ENCODE peak calls at places on chromosome 13, in ten cellular contexts. F, G, R, T, C, W, I, H, Y and N are unnamed samples.

GRCh38 chr13:47549219-47549752 is 451.8 kb downstream of the SUCLA2 start:
- DNase-seq in Y (no peak), F (no peak), T (no peak), G (no peak), H (no peak), W (peak; percentile 24), I (no peak), C (peak; percentile 37), R (no peak), N (peak; percentile 21)

GRCh38 chr13:76971215-76971614 is 20.7 kb upstream of the CLN5 start:
- DNase-seq in Y (no peak), C (no peak), F (no peak), W (no peak), H (no peak), I (no peak), R (no peak), G (no peak), T (no peak), N (no peak)

GRCh38 chr13:106649495-106649894 is 81.6 kb upstream of the ARGLU1 start:
- DNase-seq in Y (no peak), T (no peak), I (no peak), C (no peak), R (peak; percentile 47), H (no peak), F (no peak), G (no peak), W (peak; percentile 13), N (no peak)

GRCh38 chr13:20332361-20333096 is 100.4 kb upstream of the GJB6 start:
- DNase-seq in H (no peak), Y (no peak), I (no peak), G (no peak), C (peak; percentile 61), T (no peak), R (peak; percentile 18), F (no peak), W (peak; percentile 70), N (no peak)

GRCh38 chr13:99384468-99384867 is 77.3 kb upstream of the GPR183 start:
- DNase-seq in Y (no peak), H (no peak), I (no peak), W (no peak), R (no peak), T (peak; percentile 30), F (no peak), G (no peak), C (no peak), N (no peak)

GRCh38 chr13:18965347-18965855 is 216.2 kb downstream of the TUBA3C start:
- DNase-seq in C (no peak), T (no peak), Y (no peak), R (no peak), G (no peak), F (no peak), I (no peak), W (no peak), H (no peak), N (no peak)

GRCh38 chr13:64314286-64314685 is 2898.6 kb upstream of the PCDH20 start:
- DNase-seq in Y (no peak), H (no peak), W (no peak), G (no peak), R (peak; percentile 40), C (no peak), F (no peak), I (no peak), T (no peak), N (no peak)

GRCh38 chr13:100550433-100550832 is 38.2 kb downstream of the GGACT start:
- DNase-seq in W (peak; percentile 83), Y (no peak), I (no peak), C (no peak), H (no peak), R (peak; percentile 52), T (peak; percentile 45), F (peak; percentile 23), G (no peak), N (peak; percentile 69)

GRCh38 chr13:98056839-98057410 is 86.0 kb upstream of the FARP1 start:
- DNase-seq in Y (no peak), F (no peak), W (no peak), I (no peak), C (no peak), T (no peak), G (no peak), H (no peak), R (no peak), N (no peak)

GRCh38 chr13:76887070-76887563 is 912 bp upstream of the KCTD12 start:
- DNase-seq in T (peak; percentile 57), R (no peak), F (peak; percentile 21), W (no peak), I (no peak), G (peak; percentile 51), H (no peak), Y (no peak), C (peak; percentile 26), N (peak; percentile 39)

GRCh38 chr13:46615888-46616531 is 63.0 kb downstream of the LRCH1 start:
- DNase-seq in W (peak; percentile 45), G (no peak), H (no peak), C (no peak), T (no peak), R (peak; percentile 81), F (no peak), Y (no peak), I (no peak), N (no peak)

GRCh38 chr13:96880419-96880818 is 113.9 kb downstream of the OXGR1 start:
- DNase-seq in T (no peak), W (no peak), F (no peak), H (no peak), G (no peak), I (no peak), Y (no peak), R (no peak), C (no peak), N (no peak)

GRCh38 chr13:68727788-68728187 is 1379.8 kb upstream of the ATXN8OS start:
- DNase-seq in I (no peak), G (no peak), C (no peak), F (no peak), H (no peak), W (no peak), Y (no peak), T (no peak), R (no peak), N (no peak)

GRCh38 chr13:93624371-93624777 is 397.8 kb downstream of the GPC6 start:
- DNase-seq in W (no peak), T (no peak), Y (no peak), G (no peak), I (no peak), F (no peak), H (no peak), C (no peak), R (peak; percentile 6), N (no peak)

GRCh38 chr13:51534075-51534817 is 50.0 kb upstream of the WDFY2 start:
- DNase-seq in H (no peak), W (peak; percentile 43), G (peak; percentile 65), I (no peak), R (no peak), T (no peak), F (peak; percentile 15), C (no peak), Y (peak; percentile 4), N (no peak)

DNA sequence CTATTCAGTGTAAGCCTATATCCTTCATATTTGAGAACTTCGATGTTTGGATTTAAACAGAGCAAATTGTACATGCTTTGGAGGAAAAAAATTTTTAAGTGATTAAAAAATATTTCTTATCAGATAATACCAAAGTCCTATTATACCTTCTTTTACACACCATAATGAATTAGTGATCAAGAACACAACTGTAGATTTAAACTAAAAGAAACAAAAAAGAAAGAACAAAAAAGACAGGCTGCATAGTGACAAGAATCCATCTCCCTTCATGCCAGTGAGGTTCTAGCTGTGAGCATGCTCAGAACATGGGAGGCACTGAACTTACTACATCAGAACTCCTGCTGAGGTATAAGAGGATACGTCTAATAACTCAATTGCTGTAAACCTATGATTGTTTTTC is at the start of gene RXFP2:
- DNase-seq in T (no peak), I (no peak), Y (no peak), G (no peak), F (no peak), R (no peak), C (no peak), H (no peak), W (no peak), N (no peak)
- H3K4me3 ChIP-seq in T (no peak within 1 kb of the TSS), I (no peak within 1 kb of the TSS), Y (no peak within 1 kb of the TSS), G (no peak within 1 kb of the TSS), F (no peak within 1 kb of the TSS), R (no peak within 1 kb of the TSS), C (no peak within 1 kb of the TSS), H (no peak within 1 kb of the TSS), W (no peak within 1 kb of the TSS), N (no peak within 1 kb of the TSS)

DNA sequence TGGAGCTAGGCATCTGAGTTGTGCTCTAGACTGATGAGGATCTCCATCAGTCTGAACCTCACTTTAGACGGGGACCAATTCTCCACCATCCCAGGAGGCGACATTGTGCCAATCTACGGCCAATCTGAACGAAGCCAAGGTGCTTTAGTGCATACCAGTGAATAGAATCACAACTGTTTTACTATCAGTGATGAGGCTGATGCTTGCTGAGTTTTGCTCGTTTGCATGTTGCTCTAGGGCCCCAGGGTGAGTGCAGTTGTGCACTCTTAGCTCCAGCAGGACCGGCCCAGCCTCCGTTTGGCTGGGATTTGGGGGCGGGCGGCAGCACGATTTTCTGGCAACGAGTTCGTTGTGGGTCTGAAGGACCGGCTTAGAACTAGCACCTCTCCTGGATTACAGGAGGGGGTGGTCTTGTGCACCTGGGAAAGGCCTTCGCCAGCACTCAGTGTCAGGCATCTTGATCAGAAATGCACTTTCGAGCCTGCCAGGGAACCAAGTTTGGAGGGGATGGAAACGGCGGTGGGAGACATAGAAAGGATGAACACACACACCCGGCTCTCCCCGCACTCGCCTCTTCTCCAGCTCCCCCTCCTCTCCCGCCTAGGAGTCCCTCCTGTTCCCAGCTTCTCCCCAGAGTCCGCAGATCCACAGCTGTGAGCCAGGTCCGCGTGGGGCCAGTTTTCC is 4.4 kb downstream of the GSX1 start:
- DNase-seq in F (no peak), Y (no peak), C (no peak), I (no peak), G (no peak), W (no peak), T (no peak), R (no peak), H (no peak), N (no peak)
- H3K27me3 ChIP-seq in F (peaks cover 100% of the 10 kb centered on the region), Y (peaks cover 58% of the 10 kb centered on the region), C (peaks cover 76% of the 10 kb centered on the region), I (peaks cover 99% of the 10 kb centered on the region), G (no peaks in the 10 kb centered on the region), W (peaks cover 67% of the 10 kb centered on the region), T (peaks cover 93% of the 10 kb centered on the region), R (peaks cover 54% of the 10 kb centered on the region), H (peaks cover 97% of the 10 kb centered on the region), N (peaks cover 98% of the 10 kb centered on the region)

GRCh38 chr13:44230071-44230470 is 143.6 kb upstream of the SERP2 start:
- DNase-seq in F (no peak), C (no peak), I (no peak), T (no peak), R (no peak), Y (no peak), W (no peak), H (no peak), G (no peak), N (no peak)
- H3K36me3 ChIP-seq in F (no peaks in the 10 kb centered on the region), C (no peaks in the 10 kb centered on the region), I (no peaks in the 10 kb centered on the region), T (no peaks in the 10 kb centered on the region), R (no peaks in the 10 kb centered on the region), Y (no peaks in the 10 kb centered on the region), W (no peaks in the 10 kb centered on the region), H (no peaks in the 10 kb centered on the region), G (no peaks in the 10 kb centered on the region), N (no peaks in the 10 kb centered on the region)

DNA sequence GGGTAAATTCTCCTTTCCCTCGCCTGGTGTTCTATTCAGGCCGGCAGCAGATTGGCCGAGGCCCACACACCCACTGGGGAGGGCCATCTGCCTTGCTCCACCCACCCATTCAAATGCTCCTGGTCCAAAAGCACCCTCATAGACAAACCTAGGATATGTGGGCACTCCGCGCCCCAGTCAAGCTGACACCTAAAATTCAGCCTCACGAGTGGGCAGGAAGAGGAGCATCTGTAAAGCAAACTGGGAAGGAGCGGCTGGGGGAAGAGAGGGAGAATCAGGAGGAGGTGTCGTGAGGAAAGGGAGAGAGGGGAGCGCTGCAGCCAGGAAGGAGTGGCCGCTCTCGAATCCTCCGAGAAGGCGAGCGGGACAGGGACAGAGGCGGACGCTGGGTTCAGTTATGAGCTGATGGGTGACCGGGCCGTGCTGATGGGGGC is 136.9 kb downstream of the USP12 start:
- DNase-seq in C (peak; percentile 54), R (no peak), Y (no peak), I (no peak), H (no peak), F (peak; percentile 13), T (peak; percentile 66), G (no peak), W (peak; percentile 33), N (peak; percentile 75)
- H3K4me3 ChIP-seq in C (peak overlapping the region; percentile 17), R (no peak overlapping the region), Y (no peak overlapping the region), I (no peak overlapping the region), H (no peak overlapping the region), F (no peak overlapping the region), T (peak overlapping the region; percentile 42), G (no peak overlapping the region), W (peak overlapping the region; percentile 45), N (peak overlapping the region; percentile 45)